ENCODE peak calls at places on chromosomes 1 and 21, in seven cellular contexts. J, R, U, V, X, E and Q are unnamed samples.

GRCh38 chr21:44425895-44426662 is 29.2 kb upstream of the LRRC3 start:
- DNase-seq in J (no peak), R (no peak), U (no peak), V (no peak), X (no peak), E (no peak), Q (no peak)

GRCh38 chr1:218476385-218476784 is 131.2 kb downstream of the TGFB2 start:
- DNase-seq in J (no peak), R (no peak), U (no peak), V (peak), X (peak), E (no peak), Q (peak)

GRCh38 chr1:182917386-182917785 is 35.6 kb downstream of the SHCBP1L start:
- DNase-seq in J (no peak), R (no peak), U (no peak), V (no peak), X (no peak), E (no peak), Q (no peak)

GRCh38 chr21:45990741-45991605 is 9.4 kb downstream of the COL6A1 start:
- DNase-seq in J (peak), R (peak), U (peak), V (no peak), X (no peak), E (peak), Q (no peak)

GRCh38 chr1:95098196-95098595 is 19.0 kb upstream of the TLCD4 start:
- DNase-seq in J (no peak), R (no peak), U (no peak), V (no peak), X (peak), E (no peak), Q (no peak)

GRCh38 chr1:114620419-114620818 is 39.0 kb upstream of the BCAS2 start:
- DNase-seq in J (no peak), R (no peak), U (no peak), V (no peak), X (no peak), E (no peak), Q (no peak)

GRCh38 chr1:162674018-162674608 is 41.8 kb downstream of the DDR2 start:
- DNase-seq in J (no peak), R (no peak), U (no peak), V (no peak), X (no peak), E (no peak), Q (no peak)

GRCh38 chr1:225670356-225670755 is 17.4 kb upstream of the ENAH start:
- DNase-seq in J (no peak), R (no peak), U (no peak), V (no peak), X (no peak), E (no peak), Q (no peak)

GRCh38 chr1:243507001-243507671 is 251.3 kb downstream of the SDCCAG8 start:
- DNase-seq in J (no peak), R (no peak), U (no peak), V (no peak), X (no peak), E (no peak), Q (no peak)

DNA sequence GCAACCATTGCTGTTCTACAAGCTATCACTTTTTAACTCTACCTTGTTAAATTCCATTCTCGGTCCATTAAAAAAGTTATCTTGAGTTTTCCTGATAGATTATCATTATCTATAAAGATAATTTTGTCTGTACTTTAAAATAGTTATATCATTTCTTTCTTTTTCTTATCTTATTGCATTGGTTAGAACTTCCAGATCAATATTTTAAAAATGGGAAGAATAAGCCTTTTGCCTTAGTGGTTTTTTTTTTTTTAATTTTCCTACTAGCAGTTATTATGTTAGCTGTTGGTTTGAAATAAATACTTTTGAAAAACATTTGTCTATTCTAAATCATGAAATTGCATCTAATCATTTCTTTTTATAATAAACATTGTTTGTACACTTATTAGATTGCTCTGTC is 71.0 kb upstream of the ATF3 start:
- DNase-seq in J (no peak), R (no peak), U (no peak), V (no peak), X (no peak), E (no peak), Q (no peak)
- H3K4me3 ChIP-seq in J (no peak), R (no peak), U (no peak), V (no peak), X (no peak), E (no peak), Q (no peak)

GRCh38 chr1:227355542-227356270 is 37.4 kb upstream of the CDC42BPA start:
- DNase-seq in J (no peak), R (no peak), U (no peak), V (no peak), X (no peak), E (no peak), Q (no peak)

GRCh38 chr1:227353186-227353585 is 34.9 kb upstream of the CDC42BPA start:
- DNase-seq in J (no peak), R (no peak), U (no peak), V (no peak), X (no peak), E (no peak), Q (no peak)

GRCh38 chr1:227358079-227358358 is 39.7 kb upstream of the CDC42BPA start:
- DNase-seq in J (no peak), R (no peak), U (no peak), V (no peak), X (no peak), E (no peak), Q (no peak)

GRCh38 chr1:227356582-227357228 is 38.4 kb upstream of the CDC42BPA start:
- DNase-seq in J (no peak), R (no peak), U (peak), V (peak), X (no peak), E (no peak), Q (no peak)

DNA sequence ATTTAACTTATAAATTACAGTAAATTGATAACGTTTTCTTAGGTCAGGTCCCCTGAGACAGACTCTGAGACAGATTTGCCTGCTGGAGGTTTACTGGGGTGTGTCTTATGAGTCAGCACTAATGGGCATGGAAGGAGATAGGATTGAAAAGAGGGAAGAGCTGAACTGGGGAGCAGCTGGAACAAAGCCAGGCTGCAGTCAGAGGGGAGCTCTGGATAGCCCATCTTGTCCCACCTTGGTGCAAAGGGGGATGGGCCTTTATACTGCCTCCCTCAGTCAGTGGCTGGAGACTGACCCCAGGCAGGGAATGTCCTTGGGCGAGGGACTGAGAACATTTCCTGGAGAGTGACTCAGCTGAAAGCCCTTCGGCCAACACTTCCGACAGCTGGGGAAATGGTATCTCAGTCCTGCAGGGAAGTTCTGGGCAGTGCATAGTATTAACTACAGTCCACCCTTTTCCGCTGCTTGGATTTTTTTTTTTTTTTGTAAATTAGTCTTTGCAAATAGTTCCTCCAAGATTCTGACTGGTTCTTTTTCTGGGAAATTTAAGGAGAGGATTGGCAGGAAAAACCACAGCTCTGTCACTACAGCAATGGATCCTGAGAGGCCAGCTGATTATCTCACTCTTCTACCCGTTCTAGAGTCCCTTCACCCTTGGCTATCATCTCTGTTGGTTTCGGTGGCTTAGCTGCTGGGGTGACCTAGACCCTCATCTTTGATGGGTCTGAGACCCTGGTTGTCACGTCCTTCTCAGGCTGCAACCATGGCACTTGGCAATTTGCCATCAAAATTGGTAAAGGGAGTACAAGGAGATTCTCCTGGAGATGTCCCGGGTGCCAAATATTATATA is 39.2 kb upstream of the CDC42BPA start:
- DNase-seq in J (peak), R (no peak), U (peak), V (peak), X (no peak), E (no peak), Q (peak)
- TF ChIP-seq CTCF in J (no peak), R (no peak), U (no peak), V (no peak), X (no peak), E (no peak), Q (no peak)

DNA sequence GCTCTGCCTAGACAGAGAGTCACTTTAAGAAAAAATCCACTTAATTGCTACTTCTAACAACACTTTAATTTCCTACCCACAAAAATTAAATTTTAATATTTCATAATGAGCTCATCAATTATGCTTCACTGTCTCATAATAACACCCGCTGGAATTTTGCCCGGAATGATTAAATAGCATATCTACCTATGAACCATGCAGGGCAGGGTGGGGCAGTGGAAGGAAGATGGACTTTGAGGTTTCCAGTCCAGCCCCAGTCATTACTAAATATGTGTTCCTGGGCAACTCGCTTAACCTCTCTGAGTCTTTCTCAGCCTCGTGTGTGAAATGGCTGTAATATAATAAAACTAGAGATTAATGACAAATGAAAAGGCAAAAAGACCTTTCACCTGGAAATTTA is 32.8 kb upstream of the SLC45A1 start:
- DNase-seq in J (no peak), R (no peak), U (no peak), V (no peak), X (no peak), E (no peak), Q (no peak)
- H3K4me3 ChIP-seq in J (no peak), R (no peak), U (no peak), V (no peak), X (no peak), E (no peak), Q (no peak)

GRCh38 chr1:239805042-239805441 is 286.6 kb upstream of the FMN2 start:
- DNase-seq in J (no peak), R (no peak), U (no peak), V (no peak), X (no peak), E (no peak), Q (no peak)

GRCh38 chr1:239804265-239804664 is 287.4 kb upstream of the FMN2 start:
- DNase-seq in J (no peak), R (no peak), U (no peak), V (no peak), X (no peak), E (no peak), Q (no peak)

GRCh38 chr1:239803666-239804228 is 287.9 kb upstream of the FMN2 start:
- DNase-seq in J (no peak), R (no peak), U (no peak), V (no peak), X (peak), E (no peak), Q (no peak)

GRCh38 chr1:239805888-239806772 is 285.6 kb upstream of the FMN2 start:
- DNase-seq in J (no peak), R (no peak), U (peak), V (no peak), X (no peak), E (no peak), Q (no peak)

DNA sequence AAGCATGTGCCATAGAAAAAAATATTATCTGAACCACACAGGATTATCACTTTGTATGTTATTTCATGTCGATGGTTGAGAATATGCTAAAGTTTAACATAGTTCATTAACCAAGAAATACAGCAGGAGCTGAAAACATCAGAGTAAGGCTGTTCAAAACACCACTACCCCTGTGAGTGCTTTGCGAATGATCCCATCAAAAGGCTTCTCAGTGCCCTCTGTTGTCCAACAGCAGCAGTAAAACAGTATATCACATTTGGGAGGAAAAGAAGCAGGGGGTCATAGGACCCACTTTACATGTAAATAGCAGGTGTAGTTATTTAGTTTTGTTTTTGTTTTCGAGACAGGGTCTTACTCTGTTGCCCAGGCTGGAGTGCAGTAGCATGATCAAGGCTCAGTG is 289.4 kb upstream of the FMN2 start:
- DNase-seq in J (no peak), R (no peak), U (no peak), V (no peak), X (no peak), E (no peak), Q (no peak)
- TF ChIP-seq CTCF in J (no peak), R (no peak), U (peak), V (no peak), X (no peak), E (no peak), Q (no peak)

GRCh38 chr21:28627261-28627660 is 365.4 kb downstream of the LTN1 start:
- DNase-seq in J (no peak), R (no peak), U (no peak), V (no peak), X (no peak), E (no peak), Q (no peak)

GRCh38 chr21:28627691-28628090 is 365.0 kb downstream of the LTN1 start:
- DNase-seq in J (no peak), R (no peak), U (no peak), V (no peak), X (no peak), E (no peak), Q (no peak)

DNA sequence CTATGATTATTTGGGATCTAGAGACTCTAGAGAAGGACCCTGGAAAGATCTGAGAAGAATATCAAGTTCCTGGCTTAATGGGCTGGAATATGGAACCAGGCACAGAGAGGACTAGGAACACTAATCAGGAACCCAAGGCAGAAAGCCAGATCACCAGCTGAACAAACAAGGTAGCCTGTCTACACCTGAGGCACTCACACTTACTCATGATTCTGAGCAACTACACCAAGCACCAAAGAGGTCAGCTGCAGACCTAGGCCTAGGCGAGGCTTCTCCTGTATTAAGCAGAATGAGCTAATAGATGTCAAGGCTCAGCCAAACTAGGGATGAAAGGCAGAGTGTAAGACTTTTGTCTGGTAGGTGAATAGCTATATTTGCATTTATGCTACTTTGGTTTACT is 368.1 kb downstream of the LTN1 start:
- DNase-seq in J (no peak), R (no peak), U (no peak), V (no peak), X (no peak), E (no peak), Q (no peak)
- H3K4me3 ChIP-seq in J (no peak), R (no peak), U (no peak), V (no peak), X (no peak), E (no peak), Q (no peak)

GRCh38 chr1:166977951-166978350 is 2.6 kb upstream of the ILDR2 start:
- DNase-seq in J (no peak), R (no peak), U (no peak), V (no peak), X (no peak), E (no peak), Q (no peak)

GRCh38 chr1:166972827-166973226 is 2.5 kb downstream of the ILDR2 start:
- DNase-seq in J (no peak), R (no peak), U (no peak), V (no peak), X (no peak), E (no peak), Q (no peak)

GRCh38 chr1:166974647-166975345 is 544 bp downstream of the ILDR2 start:
- DNase-seq in J (no peak), R (no peak), U (no peak), V (no peak), X (no peak), E (no peak), Q (no peak)

GRCh38 chr1:166978795-166979194 is 3.5 kb upstream of the ILDR2 start:
- DNase-seq in J (no peak), R (no peak), U (no peak), V (no peak), X (no peak), E (no peak), Q (no peak)

GRCh38 chr1:166975361-166976129 is at the start of gene ILDR2:
- DNase-seq in J (peak), R (peak), U (peak), V (peak), X (no peak), E (no peak), Q (no peak)
- TF ChIP-seq CTCF in J (no peak), R (no peak), U (no peak), V (no peak), X (no peak), E (no peak), Q (no peak)

GRCh38 chr1:111503585-111504060 is at the start of the genes ADORA3 and TMIGD3:
- DNase-seq in J (no peak), R (no peak), U (no peak), V (no peak), X (no peak), E (no peak), Q (no peak)

GRCh38 chr1:111505641-111506119 is 2.2 kb upstream of the ADORA3 start:
- DNase-seq in J (no peak), R (no peak), U (no peak), V (no peak), X (no peak), E (no peak), Q (no peak)

GRCh38 chr1:111504097-111504496 is 664 bp upstream of the ADORA3 start:
- DNase-seq in J (no peak), R (no peak), U (no peak), V (no peak), X (no peak), E (no peak), Q (no peak)

GRCh38 chr1:111507411-111508201 is 4.2 kb upstream of the ADORA3 start:
- DNase-seq in J (peak), R (peak), U (peak), V (peak), X (peak), E (no peak), Q (peak)

DNA sequence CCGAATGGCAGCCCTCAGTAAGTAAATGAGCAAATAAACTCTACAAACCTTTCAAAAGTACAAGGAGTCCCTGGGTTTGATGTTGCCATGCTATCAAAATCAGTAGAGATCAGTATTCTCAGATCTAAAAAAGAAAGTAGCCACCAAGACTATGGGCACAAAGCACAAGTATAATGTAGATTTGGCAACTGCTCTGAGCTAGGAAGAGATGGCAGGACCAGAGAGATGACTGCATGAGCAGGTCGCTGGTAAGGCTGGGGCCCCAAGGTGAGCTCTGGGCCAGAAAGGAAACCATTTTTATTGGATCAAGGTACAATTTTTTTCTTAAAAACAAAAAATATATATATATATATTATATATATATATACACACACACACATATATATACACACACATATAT is 3.1 kb upstream of the ADORA3 start:
- DNase-seq in J (no peak), R (no peak), U (no peak), V (no peak), X (no peak), E (no peak), Q (no peak)
- H3K4me3 ChIP-seq in J (no peak), R (no peak), U (no peak), V (no peak), X (no peak), E (no peak), Q (no peak)

DNA sequence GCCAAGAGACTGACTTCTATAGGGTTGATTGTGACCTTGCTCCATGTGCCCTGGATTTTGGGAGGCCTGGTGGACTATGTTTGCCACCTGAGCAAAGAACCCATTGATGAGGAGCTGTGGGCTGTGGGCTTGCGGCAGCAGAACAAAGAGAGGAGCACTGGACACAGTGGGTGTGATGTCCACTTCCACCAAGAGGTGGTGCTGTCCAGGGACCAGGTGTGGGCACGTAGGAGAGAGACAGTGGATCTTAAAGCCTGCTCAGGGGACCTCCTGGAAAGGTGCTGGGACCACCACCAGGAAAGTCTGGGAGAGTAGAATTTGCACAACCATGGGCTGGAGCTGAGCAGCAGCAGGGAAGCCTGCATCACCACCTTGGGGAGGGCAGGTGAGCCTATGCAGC is 106.7 kb upstream of the ETS2 start:
- DNase-seq in J (no peak), R (no peak), U (no peak), V (no peak), X (no peak), E (no peak), Q (no peak)
- TF ChIP-seq CTCF in J (no peak), R (no peak), U (no peak), V (peak), X (no peak), E (peak), Q (peak)